ENCODE peak calls at places on chromosomes 2 and 18, in ten cellular contexts. W is HCT116; G is progenitor cell of endocrine pancreas; O is memory B cell; K is HS-5; H is activated CD4-positive, alpha-beta T cell treated with anti-CD3 and anti-CD28 coated beads for 24 hours; L is effector CD4-positive, alpha-beta T cell; T is activated CD4-positive, CD25-positive, alpha-beta regulatory T cell; Z is stimulated activated CD4-positive, alpha-beta T cell treated with anti-CD3 and anti-CD28 coated beads, Interleukin-1b, Interleukin-23, amount 100 ng/mL, for 48 hours; C is NCI-H2081. D is an unnamed sample.

GRCh38 chr18:70461323-70462077 is 172.7 kb downstream of the SOCS6 start:
- DNase-seq in Z (no peak), L (no peak), G (no peak), O (no peak), H (no peak), K (no peak), W (no peak), T (no peak), C (no peak), D (no peak)

GRCh38 chr2:50346586-50347351 is 685.2 kb downstream of the NRXN1 start:
- DNase-seq in O (no peak), W (no peak), L (no peak), G (no peak), T (no peak), H (no peak), Z (no peak), K (no peak), C (no peak), D (no peak)

GRCh38 chr2:9508934-9509333 is 34.6 kb downstream of the IAH1 start:
- DNase-seq in K (no peak), T (no peak), Z (no peak), C (no peak), O (no peak), G (no peak), W (no peak), H (no peak), L (no peak), D (no peak)

GRCh38 chr2:54083021-54083420 is 32.4 kb upstream of the ACYP2 start:
- DNase-seq in H (no peak), L (no peak), C (no peak), W (no peak), K (no peak), Z (no peak), O (no peak), T (no peak), G (peak; percentile 17), D (no peak)

GRCh38 chr2:218642786-218643185 is 16.6 kb downstream of the ZNF142 start:
- DNase-seq in T (no peak), Z (no peak), W (no peak), C (no peak), K (no peak), O (no peak), H (no peak), G (no peak), L (no peak), D (no peak)

GRCh38 chr2:191740776-191741175 is 62.8 kb downstream of the NABP1 start:
- DNase-seq in Z (no peak), W (no peak), G (no peak), K (no peak), O (no peak), L (no peak), H (no peak), T (no peak), C (no peak), D (no peak)

GRCh38 chr2:220445429-220446105 is 818.1 kb downstream of the SLC4A3 start:
- DNase-seq in W (no peak), H (no peak), C (no peak), T (no peak), Z (no peak), O (no peak), L (no peak), G (no peak), K (no peak), D (no peak)

GRCh38 chr18:26628017-26628416 is 79.7 kb upstream of the KCTD1 start:
- DNase-seq in K (no peak), Z (no peak), G (no peak), L (no peak), T (no peak), W (no peak), H (no peak), O (no peak), C (no peak), D (no peak)

GRCh38 chr2:70523996-70524965 is 29.3 kb downstream of the TGFA start:
- DNase-seq in C (no peak), T (no peak), L (no peak), K (peak; percentile 80), Z (peak; percentile 9), H (no peak), W (peak; percentile 86), O (no peak), G (no peak), D (peak; percentile 96)